ENCODE peak calls at places on chromosomes 1 and 21, in five cellular contexts. One of them, this sample, is unnamed.

GRCh38 chr1:52059326-52059725 is 3.2 kb downstream of the BTF3L4 start:
- DNase-seq in body of pancreas: no peak
- DNase-seq in stomach: no peak
- DNase-seq in GM12891: no peak
- DNase-seq in ovary: no peak
- DNase-seq in this sample: no peak

GRCh38 chr1:50047916-50048694 is 24.4 kb upstream of the AGBL4 start:
- DNase-seq in GM12891: no peak
- DNase-seq in body of pancreas: peak; percentile 12
- DNase-seq in stomach: no peak
- DNase-seq in ovary: no peak
- DNase-seq in this sample: no peak

GRCh38 chr1:240312872-240313271 is 221.2 kb downstream of the FMN2 start:
- DNase-seq in stomach: no peak
- DNase-seq in body of pancreas: no peak
- DNase-seq in ovary: no peak
- DNase-seq in GM12891: no peak
- DNase-seq in this sample: peak; percentile 14

GRCh38 chr1:68453060-68453665 is 3.4 kb upstream of the RPE65 start:
- DNase-seq in ovary: no peak
- DNase-seq in body of pancreas: no peak
- DNase-seq in GM12891: no peak
- DNase-seq in stomach: no peak
- DNase-seq in this sample: no peak

GRCh38 chr1:84598846-84599741 is 24.9 kb upstream of the CTBS start:
- DNase-seq in stomach: no peak
- DNase-seq in GM12891: no peak
- DNase-seq in body of pancreas: no peak
- DNase-seq in ovary: no peak
- DNase-seq in this sample: peak; percentile 35

GRCh38 chr1:23126801-23127200 is 41.9 kb downstream of the LUZP1 start:
- DNase-seq in body of pancreas: no peak
- DNase-seq in stomach: no peak
- DNase-seq in ovary: no peak
- DNase-seq in GM12891: no peak
- DNase-seq in this sample: no peak

GRCh38 chr1:206905295-206906164 is 8.3 kb downstream of the IL24 start:
- DNase-seq in stomach: no peak
- DNase-seq in body of pancreas: no peak
- DNase-seq in GM12891: no peak
- DNase-seq in ovary: no peak
- DNase-seq in this sample: peak; percentile 87

GRCh38 chr1:75514270-75514669 is 96.6 kb downstream of the SLC44A5 start:
- DNase-seq in body of pancreas: no peak
- DNase-seq in stomach: no peak
- DNase-seq in GM12891: no peak
- DNase-seq in ovary: no peak
- DNase-seq in this sample: no peak

GRCh38 chr1:219931033-219931432 is 2.7 kb upstream of the SLC30A10 start:
- DNase-seq in ovary: no peak
- DNase-seq in stomach: no peak
- DNase-seq in GM12891: no peak
- DNase-seq in body of pancreas: no peak
- DNase-seq in this sample: no peak

GRCh38 chr1:106620521-106620954 is 435.9 kb upstream of the PRMT6 start:
- DNase-seq in body of pancreas: no peak
- DNase-seq in GM12891: no peak
- DNase-seq in stomach: no peak
- DNase-seq in ovary: no peak
- DNase-seq in this sample: peak; percentile 65

GRCh38 chr1:69139007-69139406 is 428.7 kb upstream of the LRRC7 start:
- DNase-seq in stomach: no peak
- DNase-seq in GM12891: no peak
- DNase-seq in body of pancreas: no peak
- DNase-seq in ovary: no peak
- DNase-seq in this sample: no peak

GRCh38 chr1:216175714-216176113 is 247.5 kb downstream of the USH2A start:
- DNase-seq in ovary: no peak
- DNase-seq in stomach: no peak
- DNase-seq in body of pancreas: no peak
- DNase-seq in GM12891: no peak
- DNase-seq in this sample: peak; percentile 7

GRCh38 chr1:207823880-207824566 is 72.2 kb downstream of the CD46 start:
- DNase-seq in GM12891: no peak
- DNase-seq in body of pancreas: peak; percentile 96
- DNase-seq in ovary: peak; percentile 84
- DNase-seq in stomach: peak; percentile 87
- DNase-seq in this sample: peak; percentile 52

GRCh38 chr1:27536767-27537166 is 46.8 kb upstream of the WASF2 start:
- DNase-seq in stomach: no peak
- DNase-seq in body of pancreas: peak; percentile 49
- DNase-seq in GM12891: no peak
- DNase-seq in ovary: peak; percentile 80
- DNase-seq in this sample: peak; percentile 65

GRCh38 chr1:2111674-2112035 is 61.4 kb downstream of the PRKCZ start:
- DNase-seq in GM12891: no peak
- DNase-seq in ovary: no peak
- DNase-seq in body of pancreas: no peak
- DNase-seq in stomach: no peak
- DNase-seq in this sample: no peak

GRCh38 chr1:169307176-169307575 is 60.4 kb downstream of the NME7 start:
- DNase-seq in ovary: no peak
- DNase-seq in GM12891: no peak
- DNase-seq in stomach: no peak
- DNase-seq in body of pancreas: no peak
- DNase-seq in this sample: no peak

GRCh38 chr1:201346337-201346939 is 31.0 kb downstream of the TNNT2 start:
- DNase-seq in ovary: no peak
- DNase-seq in stomach: peak; percentile 57
- DNase-seq in body of pancreas: peak; percentile 54
- DNase-seq in GM12891: no peak
- DNase-seq in this sample: peak; percentile 55

GRCh38 chr1:19372602-19373001 is 60.5 kb downstream of the SLC66A1 start:
- DNase-seq in body of pancreas: no peak
- DNase-seq in ovary: no peak
- DNase-seq in stomach: no peak
- DNase-seq in GM12891: no peak
- DNase-seq in this sample: no peak

GRCh38 chr1:222171005-222171404 is 376.9 kb downstream of the HHIPL2 start:
- DNase-seq in GM12891: no peak
- DNase-seq in stomach: no peak
- DNase-seq in ovary: no peak
- DNase-seq in body of pancreas: peak; percentile 26
- DNase-seq in this sample: no peak

GRCh38 chr1:150875197-150876110 is 945 bp downstream of the ARNT start:
- DNase-seq in stomach: no peak
- DNase-seq in ovary: no peak
- DNase-seq in GM12891: no peak
- DNase-seq in body of pancreas: peak; percentile 4
- DNase-seq in this sample: no peak

GRCh38 chr21:15895142-15896106 is 165.6 kb downstream of the USP25 start:
- DNase-seq in stomach: no peak
- DNase-seq in GM12891: no peak
- DNase-seq in body of pancreas: no peak
- DNase-seq in ovary: no peak
- DNase-seq in this sample: no peak

GRCh38 chr1:24878775-24879742 is 51.0 kb downstream of the RUNX3 start:
- DNase-seq in stomach: peak; percentile 19
- DNase-seq in GM12891: no peak
- DNase-seq in body of pancreas: no peak
- DNase-seq in ovary: no peak
- DNase-seq in this sample: no peak

GRCh38 chr1:223401873-223402789 is 8.9 kb downstream of the CCDC185 start:
- DNase-seq in stomach: no peak
- DNase-seq in body of pancreas: no peak
- DNase-seq in ovary: no peak
- DNase-seq in GM12891: no peak
- DNase-seq in this sample: no peak

GRCh38 chr1:243407284-243408018 is 151.6 kb downstream of the SDCCAG8 start:
- DNase-seq in GM12891: no peak
- DNase-seq in body of pancreas: no peak
- DNase-seq in stomach: no peak
- DNase-seq in ovary: no peak
- DNase-seq in this sample: no peak

GRCh38 chr1:23013657-23014056 is 2.0 kb downstream of the TEX46 start:
- DNase-seq in body of pancreas: peak; percentile 3
- DNase-seq in GM12891: peak; percentile 26
- DNase-seq in stomach: no peak
- DNase-seq in ovary: no peak
- DNase-seq in this sample: peak; percentile 9

GRCh38 chr1:61083799-61084385 is 1.5 kb downstream of the NFIA start:
- DNase-seq in body of pancreas: no peak
- DNase-seq in stomach: no peak
- DNase-seq in ovary: no peak
- DNase-seq in GM12891: no peak
- DNase-seq in this sample: no peak

GRCh38 chr1:171717080-171717479 is 24.8 kb downstream of the VAMP4 start:
- DNase-seq in GM12891: no peak
- DNase-seq in body of pancreas: no peak
- DNase-seq in ovary: no peak
- DNase-seq in stomach: no peak
- DNase-seq in this sample: no peak

GRCh38 chr1:178629549-178630154 is 95.4 kb upstream of the RALGPS2 start:
- DNase-seq in GM12891: no peak
- DNase-seq in ovary: no peak
- DNase-seq in body of pancreas: no peak
- DNase-seq in stomach: no peak
- DNase-seq in this sample: no peak

GRCh38 chr1:163928649-163929048 is 606.9 kb downstream of the NUF2 start:
- DNase-seq in ovary: no peak
- DNase-seq in GM12891: no peak
- DNase-seq in stomach: no peak
- DNase-seq in body of pancreas: no peak
- DNase-seq in this sample: no peak

GRCh38 chr1:151547119-151547899 is 7.2 kb downstream of the TUFT1 start:
- DNase-seq in body of pancreas: peak; percentile 84
- DNase-seq in stomach: peak; percentile 65
- DNase-seq in ovary: no peak
- DNase-seq in GM12891: no peak
- DNase-seq in this sample: peak; percentile 85

GRCh38 chr1:204363335-204364114 is 3.8 kb upstream of the PLEKHA6 start:
- DNase-seq in ovary: peak; percentile 75
- DNase-seq in stomach: peak; percentile 74
- DNase-seq in body of pancreas: peak; percentile 75
- DNase-seq in GM12891: peak; percentile 61
- DNase-seq in this sample: peak; percentile 53
- TF ChIP-seq POLR2A in ovary: peak; percentile 36
- TF ChIP-seq POLR2A in stomach: no peak
- TF ChIP-seq POLR2A in body of pancreas: peak; percentile 32
- TF ChIP-seq POLR2A in GM12891: no peak
- TF ChIP-seq POLR2A in this sample: no peak

DNA sequence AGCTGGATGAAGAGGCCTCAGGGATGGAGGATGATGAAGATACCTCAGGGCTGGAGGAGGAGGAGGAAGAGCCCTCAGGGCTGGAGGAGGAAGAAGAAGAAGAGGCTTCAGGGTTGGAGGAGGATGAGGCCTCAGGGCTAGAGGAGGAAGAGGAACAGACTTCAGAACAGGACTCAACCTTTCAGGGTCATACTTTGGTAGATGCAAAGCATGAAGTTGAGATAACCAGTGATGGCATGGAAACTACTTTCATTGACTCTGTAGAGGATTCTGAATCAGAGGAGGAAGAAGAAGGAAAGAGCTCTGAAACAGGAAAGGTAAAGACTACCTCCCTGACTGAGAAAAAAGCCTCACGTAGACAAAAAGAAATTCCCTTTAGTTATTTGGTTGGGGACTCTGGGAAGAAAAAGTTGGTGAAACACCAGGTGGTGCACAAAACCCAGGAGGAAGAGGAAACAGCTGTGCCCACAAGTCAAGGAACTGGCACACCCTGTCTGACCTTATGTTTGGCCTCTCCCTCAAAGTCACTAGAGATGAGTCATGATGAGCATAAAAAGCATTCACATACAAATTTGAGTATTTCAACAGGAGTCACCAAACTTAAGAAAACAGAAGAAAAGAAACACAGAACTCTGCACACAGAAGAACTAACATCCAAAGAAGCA is 15.4 kb downstream of the L1TD1 start:
- DNase-seq in stomach: no peak
- DNase-seq in GM12891: no peak
- DNase-seq in ovary: no peak
- DNase-seq in body of pancreas: no peak
- DNase-seq in this sample: no peak
- TF ChIP-seq POLR2A in stomach: no peak
- TF ChIP-seq POLR2A in GM12891: no peak
- TF ChIP-seq POLR2A in ovary: no peak
- TF ChIP-seq POLR2A in body of pancreas: no peak
- TF ChIP-seq POLR2A in this sample: no peak

GRCh38 chr21:34888569-34889286 is 160.4 kb downstream of the RUNX1 start:
- DNase-seq in GM12891: peak; percentile 70
- DNase-seq in stomach: peak; percentile 97
- DNase-seq in ovary: peak; percentile 89
- DNase-seq in body of pancreas: peak; percentile 96
- DNase-seq in this sample: peak; percentile 96
- TF ChIP-seq POLR2A in GM12891: peak; percentile 87
- TF ChIP-seq POLR2A in stomach: peak; percentile 69
- TF ChIP-seq POLR2A in ovary: peak; percentile 67
- TF ChIP-seq POLR2A in body of pancreas: peak; percentile 89
- TF ChIP-seq POLR2A in this sample: peak; percentile 97

GRCh38 chr1:17011439-17012307 is at the start of gene ATP13A2:
- DNase-seq in stomach: peak; percentile 89
- DNase-seq in GM12891: peak; percentile 93
- DNase-seq in body of pancreas: peak; percentile 85
- DNase-seq in ovary: peak; percentile 78
- DNase-seq in this sample: no peak
- TF ChIP-seq POLR2A in stomach: no peak
- TF ChIP-seq POLR2A in GM12891: no peak
- TF ChIP-seq POLR2A in body of pancreas: no peak
- TF ChIP-seq POLR2A in ovary: no peak
- TF ChIP-seq POLR2A in this sample: peak; percentile 42

GRCh38 chr1:10796029-10796944 is at the start of gene CASZ1:
- DNase-seq in GM12891: no peak
- DNase-seq in body of pancreas: peak; percentile 88
- DNase-seq in ovary: peak; percentile 78
- DNase-seq in stomach: peak; percentile 89
- DNase-seq in this sample: peak; percentile 89
- TF ChIP-seq POLR2A in GM12891: no peak
- TF ChIP-seq POLR2A in body of pancreas: peak; percentile 50
- TF ChIP-seq POLR2A in ovary: no peak
- TF ChIP-seq POLR2A in stomach: peak; percentile 69
- TF ChIP-seq POLR2A in this sample: no peak

GRCh38 chr1:109639841-109640184 is 16.1 kb upstream of the GSTM4 start:
- DNase-seq in ovary: peak; percentile 23
- DNase-seq in stomach: no peak
- DNase-seq in GM12891: no peak
- DNase-seq in body of pancreas: no peak
- DNase-seq in this sample: no peak
- TF ChIP-seq POLR2A in ovary: no peak
- TF ChIP-seq POLR2A in stomach: no peak
- TF ChIP-seq POLR2A in GM12891: no peak
- TF ChIP-seq POLR2A in body of pancreas: no peak
- TF ChIP-seq POLR2A in this sample: no peak

This sample was measured in H54.